ENCODE peak calls at places on chromosomes 1 and 21, in seven cellular contexts. W is IMR-90, E is mesendoderm, H is H9, L is trophoblast cell, I is H1, Y is mesenchymal stem cell. C is an unnamed sample.

GRCh38 chr1:240030236-240030635 is 61.4 kb upstream of the FMN2 start:
- DNase-seq in W (peak), E (peak), H (no peak), L (no peak), I (no peak), Y (no peak), C (no peak)

GRCh38 chr1:22166439-22166838 is 23.5 kb upstream of the WNT4 start:
- DNase-seq in W (no peak), E (peak), H (no peak), L (no peak), I (no peak), Y (no peak), C (no peak)

GRCh38 chr1:244732846-244733450 is 80.0 kb downstream of the DESI2 start:
- DNase-seq in W (no peak), E (no peak), H (no peak), L (no peak), I (no peak), Y (no peak), C (no peak)

GRCh38 chr1:176193023-176193422 is 14.1 kb downstream of the COP1 start:
- DNase-seq in W (no peak), E (no peak), H (no peak), L (no peak), I (no peak), Y (no peak), C (no peak)

GRCh38 chr1:239976130-239976968 is 115.3 kb upstream of the FMN2 start:
- DNase-seq in W (peak), E (peak), H (peak), L (peak), I (peak), Y (peak), C (peak)

GRCh38 chr1:101081496-101082282 is 56.1 kb upstream of the DPH5 start:
- DNase-seq in W (no peak), E (no peak), H (no peak), L (no peak), I (no peak), Y (no peak), C (no peak)

GRCh38 chr1:170885551-170885950 is 49.8 kb upstream of the MROH9 start:
- DNase-seq in W (no peak), E (peak), H (no peak), L (no peak), I (no peak), Y (no peak), C (no peak)

GRCh38 chr1:20153000-20153418 is 13.9 kb downstream of the PLA2G2F start:
- DNase-seq in W (no peak), E (peak), H (peak), L (no peak), I (no peak), Y (no peak), C (no peak)

GRCh38 chr1:1347026-1347595 is 2.1 kb downstream of the DVL1 start:
- DNase-seq in W (no peak), E (no peak), H (no peak), L (no peak), I (no peak), Y (no peak), C (no peak)

GRCh38 chr1:205191617-205192016 is 19.9 kb downstream of the DSTYK start:
- DNase-seq in W (no peak), E (no peak), H (peak), L (no peak), I (no peak), Y (no peak), C (no peak)

GRCh38 chr1:217331698-217332097 is 299.2 kb downstream of the GPATCH2 start:
- DNase-seq in W (no peak), E (no peak), H (no peak), L (no peak), I (no peak), Y (no peak), C (no peak)

GRCh38 chr1:58358311-58358710 is 188.2 kb downstream of the OMA1 start:
- DNase-seq in W (peak), E (peak), H (no peak), L (no peak), I (no peak), Y (peak), C (no peak)

GRCh38 chr21:14687277-14687642 is 141.1 kb upstream of the SAMSN1 start:
- DNase-seq in W (no peak), E (no peak), H (no peak), L (peak), I (no peak), Y (no peak), C (no peak)

GRCh38 chr1:244296447-244296846 is 155.3 kb downstream of the ADSS2 start:
- DNase-seq in W (no peak), E (no peak), H (no peak), L (no peak), I (no peak), Y (no peak), C (no peak)

GRCh38 chr1:21261551-21262281 is 28.5 kb downstream of the ECE1 start:
- DNase-seq in W (peak), E (peak), H (peak), L (no peak), I (no peak), Y (peak), C (no peak)

GRCh38 chr1:204520834-204521709 is 4.9 kb downstream of the MDM4 start:
- DNase-seq in W (peak), E (no peak), H (no peak), L (no peak), I (no peak), Y (peak), C (no peak)

GRCh38 chr1:3741566-3742438 is 10.4 kb upstream of the CCDC27 start:
- DNase-seq in W (no peak), E (no peak), H (no peak), L (no peak), I (no peak), Y (no peak), C (no peak)

GRCh38 chr1:22831729-22832413 is 121.2 kb downstream of the EPHB2 start:
- DNase-seq in W (peak), E (peak), H (no peak), L (peak), I (no peak), Y (peak), C (no peak)

GRCh38 chr21:31470896-31471694 is 127.0 kb upstream of the TIAM1 start:
- DNase-seq in W (no peak), E (peak), H (no peak), L (no peak), I (no peak), Y (no peak), C (no peak)

GRCh38 chr1:229192031-229192430 is 78.9 kb upstream of the RAB4A start:
- DNase-seq in W (peak), E (no peak), H (no peak), L (no peak), I (no peak), Y (peak), C (no peak)

GRCh38 chr21:45404726-45405270 is at the start of gene COL18A1:
- DNase-seq in W (peak), E (peak), H (peak), L (no peak), I (peak), Y (peak), C (peak)

GRCh38 chr21:42040411-42041180 is 30.4 kb upstream of the ZBTB21 start:
- DNase-seq in W (peak), E (peak), H (no peak), L (peak), I (no peak), Y (peak), C (no peak)

GRCh38 chr1:116573388-116574100 is 2.7 kb upstream of the CD58 start:
- DNase-seq in W (peak), E (no peak), H (no peak), L (no peak), I (no peak), Y (peak), C (no peak)

GRCh38 chr1:234840843-234841242 is 230.9 kb upstream of the IRF2BP2 start:
- DNase-seq in W (no peak), E (no peak), H (no peak), L (no peak), I (no peak), Y (no peak), C (no peak)

DNA sequence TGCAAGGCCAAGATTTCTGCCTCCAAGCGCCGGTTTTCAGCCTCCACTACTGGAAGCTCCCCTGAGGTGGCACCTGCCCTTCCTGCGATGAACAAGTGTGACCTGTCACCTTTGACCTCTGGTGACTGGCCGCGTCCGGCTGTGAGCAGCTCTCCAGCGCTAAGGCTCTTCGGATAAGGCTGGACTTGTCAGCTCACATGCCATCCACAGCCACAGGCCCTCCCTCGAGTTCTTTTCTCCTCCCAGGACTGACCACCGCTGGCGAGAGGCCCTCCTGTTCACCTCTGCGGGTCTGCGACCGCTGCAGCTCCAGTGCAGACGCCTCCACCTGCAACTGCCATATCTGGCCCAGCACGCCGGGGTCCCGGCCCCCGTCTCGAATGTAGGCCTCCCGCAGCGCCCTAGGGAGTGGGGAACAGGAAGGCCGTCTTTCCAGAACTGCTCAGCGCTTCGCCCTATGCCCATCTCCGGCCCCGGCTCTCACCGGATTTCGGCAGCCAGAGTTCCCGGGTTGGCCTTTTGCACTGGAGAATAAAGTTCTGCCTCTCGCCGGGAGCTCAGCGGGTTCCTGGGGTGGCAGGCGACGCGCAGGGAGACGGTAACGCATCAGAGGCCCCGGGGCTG is 1.5 kb downstream of the CCDC17 start:
- DNase-seq in W (no peak), E (no peak), H (peak), L (no peak), I (peak), Y (no peak), C (peak)
- H2BK120ac ChIP-seq in W (no peak), E (no peak), H (no peak), L (no peak), I (no peak), Y (no peak), C (peak)

DNA sequence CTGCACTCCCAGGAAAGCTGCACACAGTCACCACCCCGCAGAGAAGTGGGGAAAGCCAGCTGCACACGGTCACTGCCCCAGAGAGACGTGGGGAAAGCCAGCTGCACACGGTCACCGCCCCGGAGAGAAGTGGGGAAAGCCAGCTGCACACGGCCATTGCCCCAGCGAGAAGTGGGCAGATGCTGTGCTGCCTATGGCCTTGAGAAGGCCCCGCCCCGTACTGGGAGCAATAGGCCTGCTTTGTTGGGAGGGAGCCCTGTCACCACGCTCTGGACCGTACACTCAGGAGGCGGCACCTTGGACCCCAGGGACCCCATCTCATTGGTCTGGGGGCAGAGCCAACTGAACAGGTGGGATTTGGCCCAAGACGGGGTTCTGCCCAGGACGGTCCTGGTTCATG is 4.3 kb upstream of the GPR153 start:
- DNase-seq in W (no peak), E (no peak), H (no peak), L (no peak), I (no peak), Y (no peak), C (no peak)
- H2BK120ac ChIP-seq in W (no peak), E (no peak), H (no peak), L (no peak), I (no peak), Y (no peak), C (no peak)

DNA sequence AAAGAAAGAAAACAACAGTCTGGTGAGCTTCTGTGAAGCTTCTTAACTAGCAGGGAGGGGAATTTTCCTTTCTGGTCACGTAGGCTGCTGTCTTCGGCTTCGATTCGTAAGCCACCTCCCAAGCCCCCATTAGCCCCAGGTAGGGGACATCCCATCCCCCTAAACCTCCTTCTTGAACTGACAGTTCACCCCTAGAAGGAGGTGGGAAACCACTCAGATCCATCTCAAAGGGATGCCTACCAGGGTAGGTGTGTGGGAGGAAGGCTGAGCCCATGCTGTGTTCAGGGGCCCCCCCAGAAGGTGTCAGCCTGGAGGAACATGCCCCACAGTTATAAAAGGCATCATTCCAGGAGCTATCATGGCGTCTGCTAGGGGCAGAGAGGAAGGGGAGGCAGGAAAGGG is 25.8 kb downstream of the CD247 start:
- DNase-seq in W (no peak), E (peak), H (no peak), L (no peak), I (no peak), Y (no peak), C (no peak)
- H2BK120ac ChIP-seq in W (no peak), E (no peak), H (no peak), L (no peak), I (no peak), Y (no peak), C (no peak)

DNA sequence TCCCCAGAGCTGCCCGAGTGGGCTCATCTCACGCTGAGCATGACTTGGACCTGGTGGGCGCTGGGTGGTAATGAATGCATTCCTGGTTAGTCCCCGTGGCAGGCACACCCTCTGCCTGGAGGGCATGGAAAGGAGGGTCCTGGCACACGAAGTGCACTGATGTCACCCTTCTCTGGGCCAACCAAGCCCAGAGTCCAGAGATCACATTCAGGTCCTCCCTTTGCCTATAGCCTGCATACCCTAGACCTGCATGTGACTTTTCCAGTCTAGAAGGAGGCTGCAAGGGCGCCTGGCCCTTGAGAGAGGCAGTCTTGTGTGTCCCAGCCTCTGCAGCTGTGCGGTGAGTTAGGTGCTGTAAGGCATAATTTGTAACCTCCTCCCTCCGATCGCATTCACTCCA is 22.1 kb downstream of the PADI2 start:
- DNase-seq in W (no peak), E (no peak), H (no peak), L (peak), I (no peak), Y (no peak), C (no peak)
- H2BK120ac ChIP-seq in W (no peak), E (no peak), H (no peak), L (no peak), I (no peak), Y (no peak), C (no peak)

DNA sequence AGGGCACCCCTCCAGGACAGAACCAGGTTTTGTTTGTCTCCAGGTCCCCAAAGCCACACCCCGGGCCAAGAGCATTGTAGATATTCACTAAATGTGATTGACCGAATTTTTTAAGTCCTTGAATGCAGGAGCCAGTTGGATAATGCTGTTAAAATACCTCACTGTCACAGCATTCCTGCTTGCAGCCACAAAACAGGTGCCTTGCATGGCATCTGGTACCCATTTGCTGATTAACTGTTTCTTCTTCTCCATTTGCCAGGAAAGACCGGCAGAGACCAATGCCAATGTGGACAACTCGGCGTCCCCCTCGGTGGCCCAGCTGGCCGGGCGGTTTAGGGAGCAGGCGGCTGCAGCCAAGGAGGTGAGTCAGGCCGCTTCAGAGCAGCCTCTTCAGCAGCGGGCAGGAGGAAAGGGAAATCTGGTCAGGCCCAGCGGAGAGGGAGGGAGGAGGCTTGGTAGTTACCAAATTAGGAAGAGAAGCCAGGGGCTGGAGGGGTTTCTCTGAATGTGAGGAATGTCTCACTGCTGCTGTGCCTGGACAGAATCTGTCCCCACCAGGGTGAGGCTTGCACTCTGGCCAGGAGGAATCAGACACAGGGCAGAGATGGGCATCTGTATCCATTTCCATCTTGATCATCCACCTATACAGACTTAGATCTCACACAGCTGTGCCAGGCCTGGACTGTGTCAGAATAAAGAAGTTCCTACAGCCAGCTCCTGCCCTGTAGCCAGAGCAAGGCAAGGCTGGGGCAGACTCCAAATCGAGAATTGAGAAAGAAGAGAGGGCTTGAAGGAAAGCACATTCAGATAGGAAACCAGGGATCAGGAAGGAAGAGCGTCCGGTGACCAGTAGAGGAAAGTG is 37.9 kb upstream of the MPZL1 start:
- DNase-seq in W (peak), E (peak), H (peak), L (no peak), I (peak), Y (peak), C (peak)
- H2BK120ac ChIP-seq in W (no peak), E (peak), H (no peak), L (peak), I (no peak), Y (no peak), C (no peak)

GRCh38 chr1:39148942-39149341 is 55.6 kb upstream of the MACF1 start:
- DNase-seq in W (peak), E (no peak), H (no peak), L (no peak), I (no peak), Y (no peak), C (no peak)
- H2BK120ac ChIP-seq in W (peak), E (no peak), H (no peak), L (no peak), I (no peak), Y (no peak), C (no peak)

DNA sequence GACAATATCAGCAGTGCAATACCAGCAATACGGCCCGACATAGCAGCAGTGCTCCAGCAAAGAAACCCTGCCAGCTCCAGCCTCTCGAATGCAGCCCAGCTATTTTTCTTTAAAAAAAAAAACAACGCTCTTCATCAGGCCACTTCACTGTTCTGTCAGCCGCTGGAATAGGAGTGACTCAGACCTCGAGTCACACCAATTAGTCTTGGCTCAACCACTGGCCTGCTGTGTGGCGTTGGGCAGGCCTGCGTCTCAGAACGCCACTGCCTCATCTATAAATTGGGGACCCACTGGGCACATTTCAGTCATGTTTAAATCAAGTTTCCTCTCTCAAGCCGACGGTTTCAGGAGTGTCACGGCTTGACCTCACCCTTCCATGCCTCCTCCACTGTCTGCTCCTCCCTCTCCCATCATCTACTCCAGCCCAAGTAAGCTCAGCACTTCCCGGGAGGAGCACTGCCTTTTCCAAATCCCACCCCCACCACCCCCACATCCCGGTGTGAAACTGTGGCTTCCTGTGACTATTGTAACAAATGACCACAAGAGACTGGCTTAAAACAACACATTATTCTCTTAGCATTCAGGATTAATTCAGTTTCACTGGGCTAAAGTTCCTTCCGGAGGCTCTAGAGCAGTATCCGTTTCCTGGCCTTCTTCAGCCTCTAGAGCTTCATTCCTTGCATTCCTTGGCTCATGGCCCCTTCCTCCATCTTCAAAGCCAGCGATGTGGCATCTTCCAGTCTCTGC is 71.9 kb upstream of the EFHD2 start:
- DNase-seq in W (peak), E (peak), H (no peak), L (peak), I (no peak), Y (peak), C (no peak)
- H2BK120ac ChIP-seq in W (peak), E (no peak), H (no peak), L (no peak), I (no peak), Y (no peak), C (no peak)

GRCh38 chr1:159804924-159805323 is 2.8 kb downstream of the FCRL6 start:
- DNase-seq in W (peak), E (no peak), H (no peak), L (no peak), I (no peak), Y (no peak), C (no peak)
- H2BK120ac ChIP-seq in W (no peak), E (no peak), H (no peak), L (no peak), I (no peak), Y (no peak), C (no peak)

DNA sequence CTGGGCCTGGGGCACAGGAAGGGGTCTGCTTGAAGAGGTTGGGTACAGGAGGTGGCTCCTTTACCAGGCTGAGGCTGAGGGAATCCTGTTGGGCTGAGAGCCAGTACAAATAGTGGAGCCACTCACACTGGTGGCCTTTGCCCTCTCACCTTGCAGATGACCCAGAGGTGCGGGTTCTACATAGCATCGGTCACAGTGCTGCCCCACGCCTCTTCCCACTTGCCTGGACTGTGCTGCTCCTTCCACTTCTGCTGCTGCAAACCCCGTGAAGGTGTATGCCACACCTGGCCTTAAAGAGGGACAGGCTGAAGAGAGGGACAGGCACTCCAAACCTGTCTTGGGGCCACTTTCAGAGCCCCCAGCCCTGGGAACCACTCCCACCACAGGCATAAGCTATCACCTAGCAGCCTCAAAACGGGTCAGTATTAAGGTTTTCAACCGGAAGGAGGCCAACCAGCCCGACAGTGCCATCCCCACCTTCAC is 1.8 kb upstream of the SLC50A1 start:
- DNase-seq in W (no peak), E (no peak), H (no peak), L (no peak), I (no peak), Y (no peak), C (no peak)
- H2BK120ac ChIP-seq in W (no peak), E (no peak), H (no peak), L (no peak), I (no peak), Y (no peak), C (no peak)

C was measured in neuronal stem cell.